ENCODE peak calls at places on chromosomes 4 and X, in four cellular contexts. L is ovary, I is GM12892, W is head of caudate nucleus. G is an unnamed sample.

GRCh38 chrX:97267376-97267775 is 383.7 kb downstream of the RPA4 start:
- DNase-seq in L (no peak), I (no peak), W (no peak), G (no peak)

GRCh38 chr4:124325676-124326075 is 386.9 kb downstream of the ANKRD50 start:
- DNase-seq in L (no peak), I (no peak), W (no peak), G (no peak)

GRCh38 chr4:175453456-175453855 is 358.6 kb downstream of the GPM6A start:
- DNase-seq in L (no peak), I (no peak), W (no peak), G (no peak)

GRCh38 chrX:119826399-119826959 is 26.3 kb downstream of the UPF3B start:
- DNase-seq in L (no peak), I (no peak), W (no peak), G (no peak)

GRCh38 chr4:3500634-3501101 is 31.6 kb downstream of the LRPAP1 start:
- DNase-seq in L (no peak), I (no peak), W (no peak), G (no peak)

GRCh38 chr4:176642472-176642871 is 150.2 kb downstream of the VEGFC start:
- DNase-seq in L (no peak), I (no peak), W (no peak), G (no peak)

GRCh38 chrX:3791449-3791848 is 78.0 kb upstream of the PRKX start:
- DNase-seq in L (no peak), I (no peak), W (no peak), G (no peak)

GRCh38 chr4:163090997-163091684 is 75.5 kb downstream of the NAF1 start:
- DNase-seq in L (no peak), I (no peak), W (no peak), G (no peak)

GRCh38 chr4:144509088-144509854 is 136.7 kb upstream of the HHIP start:
- DNase-seq in L (no peak), I (no peak), W (no peak), G (no peak)

GRCh38 chrX:3044196-3044595 is 2.9 kb downstream of the ARSF start:
- DNase-seq in L (no peak), I (no peak), W (no peak), G (no peak)

GRCh38 chr4:48138511-48138910 is 4.5 kb upstream of the TXK start:
- DNase-seq in L (no peak), I (no peak), W (no peak), G (no peak)

GRCh38 chr4:28427306-28428085 is 1566.9 kb downstream of the STIM2 start:
- DNase-seq in L (no peak), I (no peak), W (no peak), G (no peak)

GRCh38 chr4:183130328-183131155 is 31.5 kb downstream of the WWC2 start:
- DNase-seq in L (no peak), I (no peak), W (no peak), G (no peak)

GRCh38 chr4:80027611-80028010 is 45.4 kb downstream of the ANTXR2 start:
- DNase-seq in L (no peak), I (no peak), W (no peak), G (no peak)

GRCh38 chr4:177005801-177006230 is 213.1 kb upstream of the VEGFC start:
- DNase-seq in L (no peak), I (no peak), W (no peak), G (no peak)

GRCh38 chr4:89072921-89073320 is 15.9 kb upstream of the FAM13A start:
- DNase-seq in L (no peak), I (no peak), W (no peak), G (no peak)

GRCh38 chr4:15729910-15730533 is 27.2 kb downstream of the BST1 start:
- DNase-seq in L (no peak), I (peak; percentile 13), W (peak; percentile 35), G (peak; percentile 79)

GRCh38 chr4:40908702-40909362 is 159.1 kb downstream of the NSUN7 start:
- DNase-seq in L (peak; percentile 63), I (peak; percentile 66), W (peak; percentile 62), G (peak; percentile 92)

GRCh38 chrX:39802354-39802753 is 295.4 kb downstream of the BCOR start:
- DNase-seq in L (no peak), I (no peak), W (no peak), G (no peak)

GRCh38 chr4:128776794-128777216 is 32.7 kb upstream of the JADE1 start:
- DNase-seq in L (peak; percentile 34), I (no peak), W (no peak), G (no peak)

GRCh38 chrX:154918060-154918483 is 31.9 kb downstream of the F8A1 start:
- DNase-seq in L (peak; percentile 66), I (peak; percentile 13), W (peak; percentile 4), G (peak; percentile 57)

G was measured in NAMALWA.